ENCODE peak calls at places on chromosome 2, in nine cellular contexts. One of them, this sample, is unnamed.

GRCh38 chr2:161199885-161200284 is 39.7 kb downstream of the TANK start:
- DNase-seq in prostate gland: no peak
- DNase-seq in neuronal stem cell: no peak
- DNase-seq in CD8-positive, alpha-beta memory T cell: no peak
- DNase-seq in HCT116: no peak
- DNase-seq in fibroblast of lung: no peak
- DNase-seq in cardiac muscle cell: no peak
- DNase-seq in mammary epithelial cell: no peak
- DNase-seq in CD8-positive, alpha-beta T cell: no peak
- DNase-seq in this sample: no peak

GRCh38 chr2:171822520-171823297 is 71.3 kb downstream of the SLC25A12 start:
- DNase-seq in prostate gland: no peak
- DNase-seq in neuronal stem cell: no peak
- DNase-seq in CD8-positive, alpha-beta memory T cell: no peak
- DNase-seq in HCT116: no peak
- DNase-seq in fibroblast of lung: no peak
- DNase-seq in cardiac muscle cell: no peak
- DNase-seq in mammary epithelial cell: no peak
- DNase-seq in CD8-positive, alpha-beta T cell: no peak
- DNase-seq in this sample: no peak

GRCh38 chr2:196530910-196531309 is 108.6 kb upstream of the CCDC150 start:
- DNase-seq in prostate gland: no peak
- DNase-seq in neuronal stem cell: no peak
- DNase-seq in CD8-positive, alpha-beta memory T cell: no peak
- DNase-seq in HCT116: no peak
- DNase-seq in fibroblast of lung: no peak
- DNase-seq in cardiac muscle cell: no peak
- DNase-seq in mammary epithelial cell: no peak
- DNase-seq in CD8-positive, alpha-beta T cell: no peak
- DNase-seq in this sample: no peak

GRCh38 chr2:129554373-129554772 is 425.1 kb upstream of the RAB6C start:
- DNase-seq in prostate gland: no peak
- DNase-seq in neuronal stem cell: no peak
- DNase-seq in CD8-positive, alpha-beta memory T cell: no peak
- DNase-seq in HCT116: no peak
- DNase-seq in fibroblast of lung: no peak
- DNase-seq in cardiac muscle cell: no peak
- DNase-seq in mammary epithelial cell: no peak
- DNase-seq in CD8-positive, alpha-beta T cell: no peak
- DNase-seq in this sample: no peak

GRCh38 chr2:31694444-31694843 is 113.7 kb upstream of the SRD5A2 start:
- DNase-seq in prostate gland: no peak
- DNase-seq in neuronal stem cell: no peak
- DNase-seq in CD8-positive, alpha-beta memory T cell: no peak
- DNase-seq in HCT116: peak; percentile 16
- DNase-seq in fibroblast of lung: peak; percentile 8
- DNase-seq in cardiac muscle cell: no peak
- DNase-seq in mammary epithelial cell: peak; percentile 20
- DNase-seq in CD8-positive, alpha-beta T cell: no peak
- DNase-seq in this sample: no peak

GRCh38 chr2:45396671-45397070 is 214.4 kb downstream of the SRBD1 start:
- DNase-seq in prostate gland: no peak
- DNase-seq in neuronal stem cell: no peak
- DNase-seq in CD8-positive, alpha-beta memory T cell: no peak
- DNase-seq in HCT116: no peak
- DNase-seq in fibroblast of lung: peak; percentile 28
- DNase-seq in cardiac muscle cell: no peak
- DNase-seq in mammary epithelial cell: no peak
- DNase-seq in CD8-positive, alpha-beta T cell: no peak
- DNase-seq in this sample: no peak

GRCh38 chr2:57987835-57988573 is 58.6 kb upstream of the VRK2 start:
- DNase-seq in prostate gland: no peak
- DNase-seq in neuronal stem cell: no peak
- DNase-seq in CD8-positive, alpha-beta memory T cell: no peak
- DNase-seq in HCT116: no peak
- DNase-seq in fibroblast of lung: no peak
- DNase-seq in cardiac muscle cell: no peak
- DNase-seq in mammary epithelial cell: peak; percentile 30
- DNase-seq in CD8-positive, alpha-beta T cell: no peak
- DNase-seq in this sample: no peak

GRCh38 chr2:10500601-10501361 is 52.7 kb upstream of the ODC1 start:
- DNase-seq in prostate gland: no peak
- DNase-seq in neuronal stem cell: no peak
- DNase-seq in CD8-positive, alpha-beta memory T cell: no peak
- DNase-seq in HCT116: no peak
- DNase-seq in fibroblast of lung: no peak
- DNase-seq in cardiac muscle cell: no peak
- DNase-seq in mammary epithelial cell: peak; percentile 72
- DNase-seq in CD8-positive, alpha-beta T cell: no peak
- DNase-seq in this sample: peak; percentile 6

GRCh38 chr2:230218411-230218810 is 1.4 kb downstream of the SP110 start:
- DNase-seq in prostate gland: no peak
- DNase-seq in neuronal stem cell: no peak
- DNase-seq in CD8-positive, alpha-beta memory T cell: no peak
- DNase-seq in HCT116: no peak
- DNase-seq in fibroblast of lung: no peak
- DNase-seq in cardiac muscle cell: no peak
- DNase-seq in mammary epithelial cell: no peak
- DNase-seq in CD8-positive, alpha-beta T cell: no peak
- DNase-seq in this sample: no peak

GRCh38 chr2:230737791-230738226 is 25.2 kb downstream of the CAB39 start:
- DNase-seq in prostate gland: peak; percentile 29
- DNase-seq in neuronal stem cell: no peak
- DNase-seq in CD8-positive, alpha-beta memory T cell: no peak
- DNase-seq in HCT116: no peak
- DNase-seq in fibroblast of lung: no peak
- DNase-seq in cardiac muscle cell: no peak
- DNase-seq in mammary epithelial cell: no peak
- DNase-seq in CD8-positive, alpha-beta T cell: no peak
- DNase-seq in this sample: no peak

GRCh38 chr2:113179446-113180045 is 5.8 kb downstream of the PSD4 start:
- DNase-seq in prostate gland: no peak
- DNase-seq in neuronal stem cell: no peak
- DNase-seq in CD8-positive, alpha-beta memory T cell: no peak
- DNase-seq in HCT116: no peak
- DNase-seq in fibroblast of lung: no peak
- DNase-seq in cardiac muscle cell: no peak
- DNase-seq in mammary epithelial cell: no peak
- DNase-seq in CD8-positive, alpha-beta T cell: no peak
- DNase-seq in this sample: no peak

GRCh38 chr2:113182471-113183260 is 8.9 kb downstream of the PSD4 start:
- DNase-seq in prostate gland: no peak
- DNase-seq in neuronal stem cell: no peak
- DNase-seq in CD8-positive, alpha-beta memory T cell: no peak
- DNase-seq in HCT116: no peak
- DNase-seq in fibroblast of lung: no peak
- DNase-seq in cardiac muscle cell: no peak
- DNase-seq in mammary epithelial cell: no peak
- DNase-seq in CD8-positive, alpha-beta T cell: no peak
- DNase-seq in this sample: no peak

GRCh38 chr2:113183264-113183663 is 9.5 kb downstream of the PSD4 start:
- DNase-seq in prostate gland: no peak
- DNase-seq in neuronal stem cell: no peak
- DNase-seq in CD8-positive, alpha-beta memory T cell: no peak
- DNase-seq in HCT116: no peak
- DNase-seq in fibroblast of lung: no peak
- DNase-seq in cardiac muscle cell: no peak
- DNase-seq in mammary epithelial cell: no peak
- DNase-seq in CD8-positive, alpha-beta T cell: no peak
- DNase-seq in this sample: no peak

GRCh38 chr2:113180131-113180946 is 6.6 kb downstream of the PSD4 start:
- DNase-seq in prostate gland: no peak
- DNase-seq in neuronal stem cell: no peak
- DNase-seq in CD8-positive, alpha-beta memory T cell: no peak
- DNase-seq in HCT116: no peak
- DNase-seq in fibroblast of lung: no peak
- DNase-seq in cardiac muscle cell: no peak
- DNase-seq in mammary epithelial cell: no peak
- DNase-seq in CD8-positive, alpha-beta T cell: no peak
- DNase-seq in this sample: no peak

GRCh38 chr2:113181491-113182051 is 7.8 kb downstream of the PSD4 start:
- DNase-seq in prostate gland: no peak
- DNase-seq in neuronal stem cell: no peak
- DNase-seq in CD8-positive, alpha-beta memory T cell: no peak
- DNase-seq in HCT116: no peak
- DNase-seq in fibroblast of lung: no peak
- DNase-seq in cardiac muscle cell: no peak
- DNase-seq in mammary epithelial cell: no peak
- DNase-seq in CD8-positive, alpha-beta T cell: no peak
- DNase-seq in this sample: no peak
- H3K27ac ChIP-seq in prostate gland: peak overlapping the region; percentile 14
- H3K27ac ChIP-seq in neuronal stem cell: no peak overlapping the region
- H3K27ac ChIP-seq in CD8-positive, alpha-beta memory T cell: no peak overlapping the region
- H3K27ac ChIP-seq in HCT116: no peak overlapping the region
- H3K27ac ChIP-seq in fibroblast of lung: no peak overlapping the region
- H3K27ac ChIP-seq in cardiac muscle cell: no peak overlapping the region
- H3K27ac ChIP-seq in mammary epithelial cell: no peak overlapping the region
- H3K27ac ChIP-seq in CD8-positive, alpha-beta T cell: peak overlapping the region; percentile 23
- H3K27ac ChIP-seq in this sample: no peak overlapping the region

GRCh38 chr2:105546623-105546964 is 147.7 kb upstream of the FHL2 start:
- DNase-seq in prostate gland: no peak
- DNase-seq in neuronal stem cell: no peak
- DNase-seq in CD8-positive, alpha-beta memory T cell: no peak
- DNase-seq in HCT116: no peak
- DNase-seq in fibroblast of lung: no peak
- DNase-seq in cardiac muscle cell: no peak
- DNase-seq in mammary epithelial cell: no peak
- DNase-seq in CD8-positive, alpha-beta T cell: no peak
- DNase-seq in this sample: no peak
- H3K4me3 ChIP-seq in prostate gland: no peak overlapping the region
- H3K4me3 ChIP-seq in neuronal stem cell: no peak overlapping the region
- H3K4me3 ChIP-seq in CD8-positive, alpha-beta memory T cell: no peak overlapping the region
- H3K4me3 ChIP-seq in HCT116: no peak overlapping the region
- H3K4me3 ChIP-seq in fibroblast of lung: no peak overlapping the region
- H3K4me3 ChIP-seq in cardiac muscle cell: no peak overlapping the region
- H3K4me3 ChIP-seq in mammary epithelial cell: no peak overlapping the region
- H3K4me3 ChIP-seq in CD8-positive, alpha-beta T cell: no peak overlapping the region
- H3K4me3 ChIP-seq in this sample: no peak overlapping the region

DNA sequence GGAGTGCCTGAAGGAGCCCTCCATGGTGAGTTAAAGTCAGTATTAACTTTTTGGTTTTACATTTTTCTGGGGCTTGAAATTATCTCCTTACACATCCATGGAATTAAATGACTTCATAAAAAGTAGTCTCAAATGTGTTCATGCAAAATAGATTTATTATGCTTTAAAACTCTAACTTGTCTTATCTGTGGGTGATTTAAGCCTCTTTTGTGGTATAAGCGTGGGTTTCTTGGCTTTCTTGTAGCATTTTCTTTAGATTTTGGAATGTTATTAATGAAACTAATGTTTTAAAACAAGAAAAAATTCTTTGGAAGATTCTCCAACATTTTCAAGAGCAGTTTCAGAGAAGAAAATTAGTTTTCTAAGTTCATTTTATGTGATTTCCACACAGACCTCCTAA is 27.8 kb downstream of the NABP1 start:
- DNase-seq in prostate gland: no peak
- DNase-seq in neuronal stem cell: no peak
- DNase-seq in CD8-positive, alpha-beta memory T cell: no peak
- DNase-seq in HCT116: no peak
- DNase-seq in fibroblast of lung: no peak
- DNase-seq in cardiac muscle cell: no peak
- DNase-seq in mammary epithelial cell: no peak
- DNase-seq in CD8-positive, alpha-beta T cell: no peak
- DNase-seq in this sample: no peak
- H3K27me3 ChIP-seq in prostate gland: no peaks in the 10 kb centered on the region
- H3K27me3 ChIP-seq in neuronal stem cell: no peaks in the 10 kb centered on the region
- H3K27me3 ChIP-seq in CD8-positive, alpha-beta memory T cell: no peaks in the 10 kb centered on the region
- H3K27me3 ChIP-seq in HCT116: no peaks in the 10 kb centered on the region
- H3K27me3 ChIP-seq in fibroblast of lung: no peaks in the 10 kb centered on the region
- H3K27me3 ChIP-seq in cardiac muscle cell: no peaks in the 10 kb centered on the region
- H3K27me3 ChIP-seq in mammary epithelial cell: no peaks in the 10 kb centered on the region
- H3K27me3 ChIP-seq in CD8-positive, alpha-beta T cell: no peaks in the 10 kb centered on the region
- H3K27me3 ChIP-seq in this sample: no peaks in the 10 kb centered on the region

DNA sequence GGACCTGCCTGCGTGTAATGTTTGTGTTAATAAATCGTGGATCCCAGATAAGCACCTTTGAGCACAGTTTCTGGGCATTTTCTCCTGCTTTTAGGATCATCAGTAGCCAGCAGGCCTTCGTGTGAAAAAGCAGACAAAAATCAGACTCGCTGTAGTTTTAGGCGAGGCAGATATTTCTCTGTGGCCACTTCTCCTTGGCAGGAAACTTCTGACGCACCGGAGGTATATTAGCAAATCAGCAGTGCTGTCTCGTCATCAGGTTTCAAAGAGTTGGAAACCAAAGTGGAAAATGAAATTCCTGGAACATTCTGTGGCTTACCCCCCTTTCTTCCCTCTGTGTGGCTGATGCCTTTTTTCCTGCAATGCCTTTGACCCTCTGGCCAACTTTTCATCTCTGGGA is 93.2 kb downstream of the RNF144A start:
- DNase-seq in prostate gland: no peak
- DNase-seq in neuronal stem cell: no peak
- DNase-seq in CD8-positive, alpha-beta memory T cell: no peak
- DNase-seq in HCT116: no peak
- DNase-seq in fibroblast of lung: peak; percentile 71
- DNase-seq in cardiac muscle cell: no peak
- DNase-seq in mammary epithelial cell: peak; percentile 29
- DNase-seq in CD8-positive, alpha-beta T cell: no peak
- DNase-seq in this sample: no peak
- H3K27ac ChIP-seq in prostate gland: peak overlapping the region; percentile 55
- H3K27ac ChIP-seq in neuronal stem cell: no peak overlapping the region
- H3K27ac ChIP-seq in CD8-positive, alpha-beta memory T cell: no peak overlapping the region
- H3K27ac ChIP-seq in HCT116: no peak overlapping the region
- H3K27ac ChIP-seq in fibroblast of lung: no peak overlapping the region
- H3K27ac ChIP-seq in cardiac muscle cell: no peak overlapping the region
- H3K27ac ChIP-seq in mammary epithelial cell: no peak overlapping the region
- H3K27ac ChIP-seq in CD8-positive, alpha-beta T cell: no peak overlapping the region
- H3K27ac ChIP-seq in this sample: peak overlapping the region; percentile 95

DNA sequence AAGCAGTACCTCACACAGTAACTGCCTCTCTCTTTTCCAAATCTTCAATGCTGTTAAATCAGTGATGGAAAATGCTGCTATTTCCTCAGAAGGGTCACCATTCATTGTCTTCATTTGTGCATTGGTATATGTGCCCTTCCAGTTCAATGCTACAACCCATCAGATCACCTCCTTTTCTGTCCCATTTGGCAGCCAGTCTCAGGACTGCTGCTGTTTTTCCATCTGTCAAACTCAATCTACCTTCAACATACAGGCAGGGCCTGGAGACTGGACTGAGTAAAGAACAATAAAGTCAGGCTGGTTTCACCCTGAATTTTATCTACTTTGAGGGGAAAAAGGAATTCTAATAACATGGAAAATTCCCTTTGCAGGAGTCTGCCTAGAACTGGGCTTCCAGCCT is 17.9 kb downstream of the ZNF385B start:
- DNase-seq in prostate gland: no peak
- DNase-seq in neuronal stem cell: no peak
- DNase-seq in CD8-positive, alpha-beta memory T cell: no peak
- DNase-seq in HCT116: no peak
- DNase-seq in fibroblast of lung: no peak
- DNase-seq in cardiac muscle cell: no peak
- DNase-seq in mammary epithelial cell: no peak
- DNase-seq in CD8-positive, alpha-beta T cell: no peak
- DNase-seq in this sample: no peak
- H3K4me3 ChIP-seq in prostate gland: no peak overlapping the region
- H3K4me3 ChIP-seq in neuronal stem cell: no peak overlapping the region
- H3K4me3 ChIP-seq in CD8-positive, alpha-beta memory T cell: no peak overlapping the region
- H3K4me3 ChIP-seq in HCT116: no peak overlapping the region
- H3K4me3 ChIP-seq in fibroblast of lung: no peak overlapping the region
- H3K4me3 ChIP-seq in cardiac muscle cell: no peak overlapping the region
- H3K4me3 ChIP-seq in mammary epithelial cell: no peak overlapping the region
- H3K4me3 ChIP-seq in CD8-positive, alpha-beta T cell: no peak overlapping the region
- H3K4me3 ChIP-seq in this sample: no peak overlapping the region